ENCODE peak calls at places on chromosomes 12 and 14, in five cellular contexts. One of them, this sample, is unnamed.

GRCh38 chr14:85702937-85703336 is 173.0 kb downstream of the FLRT2 start:
- DNase-seq in upper lobe of right lung: no peak
- DNase-seq in brain microvascular endothelial cell: peak; percentile 19
- DNase-seq in colonic mucosa: no peak
- DNase-seq in HepG2: no peak
- DNase-seq in this sample: peak; percentile 10

GRCh38 chr14:22388669-22389625 is 200.1 kb downstream of the DAD1 start:
- DNase-seq in upper lobe of right lung: no peak
- DNase-seq in brain microvascular endothelial cell: peak; percentile 69
- DNase-seq in colonic mucosa: no peak
- DNase-seq in HepG2: peak; percentile 67
- DNase-seq in this sample: peak; percentile 73

GRCh38 chr14:104602315-104602932 is 2.1 kb downstream of the TMEM179 start:
- DNase-seq in upper lobe of right lung: no peak
- DNase-seq in brain microvascular endothelial cell: no peak
- DNase-seq in colonic mucosa: no peak
- DNase-seq in HepG2: no peak
- DNase-seq in this sample: no peak

GRCh38 chr12:57628280-57629191 is 4.5 kb downstream of the B4GALNT1 start:
- DNase-seq in upper lobe of right lung: no peak
- DNase-seq in brain microvascular endothelial cell: no peak
- DNase-seq in colonic mucosa: no peak
- DNase-seq in HepG2: no peak
- DNase-seq in this sample: no peak

GRCh38 chr12:121916719-121917118 is 1.7 kb upstream of the CFAP251 start:
- DNase-seq in upper lobe of right lung: no peak
- DNase-seq in brain microvascular endothelial cell: no peak
- DNase-seq in colonic mucosa: no peak
- DNase-seq in HepG2: no peak
- DNase-seq in this sample: peak; percentile 54

GRCh38 chr12:3797649-3798048 is 44.7 kb upstream of the CRACR2A start:
- DNase-seq in upper lobe of right lung: no peak
- DNase-seq in brain microvascular endothelial cell: no peak
- DNase-seq in colonic mucosa: no peak
- DNase-seq in HepG2: no peak
- DNase-seq in this sample: no peak

GRCh38 chr14:30210630-30211029 is 283.0 kb upstream of the PRKD1 start:
- DNase-seq in upper lobe of right lung: no peak
- DNase-seq in brain microvascular endothelial cell: no peak
- DNase-seq in colonic mucosa: no peak
- DNase-seq in HepG2: no peak
- DNase-seq in this sample: peak; percentile 42

GRCh38 chr12:9943244-9943643 is 11.1 kb upstream of the CLEC2A start:
- DNase-seq in upper lobe of right lung: no peak
- DNase-seq in brain microvascular endothelial cell: no peak
- DNase-seq in colonic mucosa: no peak
- DNase-seq in HepG2: no peak
- DNase-seq in this sample: peak; percentile 34

GRCh38 chr14:23326491-23327332 is 5.5 kb downstream of the PABPN1 start:
- DNase-seq in upper lobe of right lung: no peak
- DNase-seq in brain microvascular endothelial cell: no peak
- DNase-seq in colonic mucosa: no peak
- DNase-seq in HepG2: no peak
- DNase-seq in this sample: no peak

GRCh38 chr12:105995986-105996385 is 142.8 kb downstream of the NUAK1 start:
- DNase-seq in upper lobe of right lung: no peak
- DNase-seq in brain microvascular endothelial cell: no peak
- DNase-seq in colonic mucosa: no peak
- DNase-seq in HepG2: no peak
- DNase-seq in this sample: no peak

GRCh38 chr12:79911889-79912656 is 22.8 kb downstream of the PPP1R12A start:
- DNase-seq in upper lobe of right lung: no peak
- DNase-seq in brain microvascular endothelial cell: peak; percentile 27
- DNase-seq in colonic mucosa: no peak
- DNase-seq in HepG2: no peak
- DNase-seq in this sample: peak; percentile 22

GRCh38 chr14:105197274-105197673 is 16.2 kb upstream of the NUDT14 start:
- DNase-seq in upper lobe of right lung: no peak
- DNase-seq in brain microvascular endothelial cell: no peak
- DNase-seq in colonic mucosa: no peak
- DNase-seq in HepG2: no peak
- DNase-seq in this sample: peak; percentile 28

GRCh38 chr14:76784266-76784874 is 23.1 kb downstream of the VASH1 start:
- DNase-seq in upper lobe of right lung: no peak
- DNase-seq in brain microvascular endothelial cell: no peak
- DNase-seq in colonic mucosa: no peak
- DNase-seq in HepG2: no peak
- DNase-seq in this sample: no peak

GRCh38 chr12:111330800-111331752 is 37.8 kb downstream of the PHETA1 start:
- DNase-seq in upper lobe of right lung: no peak
- DNase-seq in brain microvascular endothelial cell: peak; percentile 12
- DNase-seq in colonic mucosa: no peak
- DNase-seq in HepG2: peak; percentile 59
- DNase-seq in this sample: peak; percentile 60

GRCh38 chr14:59274991-59275391 is 86.5 kb downstream of the DAAM1 start:
- DNase-seq in upper lobe of right lung: peak; percentile 67
- DNase-seq in brain microvascular endothelial cell: no peak
- DNase-seq in colonic mucosa: no peak
- DNase-seq in HepG2: no peak
- DNase-seq in this sample: peak; percentile 47

GRCh38 chr12:113088971-113089756 is 32.6 kb downstream of the DTX1 start:
- DNase-seq in upper lobe of right lung: no peak
- DNase-seq in brain microvascular endothelial cell: no peak
- DNase-seq in colonic mucosa: no peak
- DNase-seq in HepG2: no peak
- DNase-seq in this sample: no peak

GRCh38 chr14:94675036-94675435 is 62.8 kb downstream of the SERPINA3 start:
- DNase-seq in upper lobe of right lung: no peak
- DNase-seq in brain microvascular endothelial cell: no peak
- DNase-seq in colonic mucosa: no peak
- DNase-seq in HepG2: no peak
- DNase-seq in this sample: no peak

GRCh38 chr12:26100966-26101744 is 23.7 kb downstream of the BHLHE41 start:
- DNase-seq in upper lobe of right lung: no peak
- DNase-seq in brain microvascular endothelial cell: no peak
- DNase-seq in colonic mucosa: peak; percentile 77
- DNase-seq in HepG2: no peak
- DNase-seq in this sample: peak; percentile 94

GRCh38 chr14:24132061-24132685 is 1.7 kb downstream of the FITM1 start:
- DNase-seq in upper lobe of right lung: no peak
- DNase-seq in brain microvascular endothelial cell: no peak
- DNase-seq in colonic mucosa: no peak
- DNase-seq in HepG2: no peak
- DNase-seq in this sample: peak; percentile 58

GRCh38 chr14:65170768-65171251 is 68.5 kb upstream of the MAX start:
- DNase-seq in upper lobe of right lung: no peak
- DNase-seq in brain microvascular endothelial cell: peak; percentile 80
- DNase-seq in colonic mucosa: peak; percentile 37
- DNase-seq in HepG2: no peak
- DNase-seq in this sample: peak; percentile 55

GRCh38 chr12:94731733-94732360 is 81.5 kb upstream of the TMCC3 start:
- DNase-seq in upper lobe of right lung: no peak
- DNase-seq in brain microvascular endothelial cell: no peak
- DNase-seq in colonic mucosa: no peak
- DNase-seq in HepG2: no peak
- DNase-seq in this sample: peak; percentile 89

GRCh38 chr12:48973084-48973483 is 1.5 kb upstream of the WNT10B start:
- DNase-seq in upper lobe of right lung: no peak
- DNase-seq in brain microvascular endothelial cell: no peak
- DNase-seq in colonic mucosa: no peak
- DNase-seq in HepG2: no peak
- DNase-seq in this sample: no peak

GRCh38 chr12:97616936-97617335 is 154.3 kb downstream of the RMST start:
- DNase-seq in upper lobe of right lung: no peak
- DNase-seq in brain microvascular endothelial cell: no peak
- DNase-seq in colonic mucosa: no peak
- DNase-seq in HepG2: no peak
- DNase-seq in this sample: no peak

GRCh38 chr12:52631264-52631663 is 12.9 kb upstream of the KRT73 start:
- DNase-seq in upper lobe of right lung: no peak
- DNase-seq in brain microvascular endothelial cell: no peak
- DNase-seq in colonic mucosa: no peak
- DNase-seq in HepG2: no peak
- DNase-seq in this sample: no peak

GRCh38 chr14:24952851-24953666 is 96.9 kb downstream of the STXBP6 start:
- DNase-seq in upper lobe of right lung: no peak
- DNase-seq in brain microvascular endothelial cell: no peak
- DNase-seq in colonic mucosa: no peak
- DNase-seq in HepG2: peak; percentile 81
- DNase-seq in this sample: no peak

GRCh38 chr14:65150891-65151290 is 48.6 kb upstream of the MAX start:
- DNase-seq in upper lobe of right lung: no peak
- DNase-seq in brain microvascular endothelial cell: no peak
- DNase-seq in colonic mucosa: no peak
- DNase-seq in HepG2: no peak
- DNase-seq in this sample: no peak

GRCh38 chr12:3496964-3497363 is 6.0 kb downstream of the PRMT8 start:
- DNase-seq in upper lobe of right lung: no peak
- DNase-seq in brain microvascular endothelial cell: no peak
- DNase-seq in colonic mucosa: no peak
- DNase-seq in HepG2: peak; percentile 12
- DNase-seq in this sample: peak; percentile 54

GRCh38 chr12:67362526-67362925 is 93.4 kb downstream of the CAND1 start:
- DNase-seq in upper lobe of right lung: no peak
- DNase-seq in brain microvascular endothelial cell: no peak
- DNase-seq in colonic mucosa: no peak
- DNase-seq in HepG2: no peak
- DNase-seq in this sample: no peak

GRCh38 chr14:33693237-33693636 is 257.6 kb downstream of the EGLN3 start:
- DNase-seq in upper lobe of right lung: no peak
- DNase-seq in brain microvascular endothelial cell: peak; percentile 80
- DNase-seq in colonic mucosa: no peak
- DNase-seq in HepG2: no peak
- DNase-seq in this sample: no peak

GRCh38 chr12:6767592-6768384 is 1.6 kb downstream of the PTMS start:
- DNase-seq in upper lobe of right lung: no peak
- DNase-seq in brain microvascular endothelial cell: no peak
- DNase-seq in colonic mucosa: peak; percentile 36
- DNase-seq in HepG2: peak; percentile 68
- DNase-seq in this sample: peak; percentile 29

GRCh38 chr12:20339060-20339459 is 29.3 kb upstream of the PDE3A start:
- DNase-seq in upper lobe of right lung: no peak
- DNase-seq in brain microvascular endothelial cell: peak; percentile 14
- DNase-seq in colonic mucosa: no peak
- DNase-seq in HepG2: no peak
- DNase-seq in this sample: no peak

GRCh38 chr12:130460611-130461478 is 123.2 kb downstream of the PIWIL1 start:
- DNase-seq in upper lobe of right lung: no peak
- DNase-seq in brain microvascular endothelial cell: no peak
- DNase-seq in colonic mucosa: no peak
- DNase-seq in HepG2: no peak
- DNase-seq in this sample: no peak

GRCh38 chr12:25023808-25024207 is 74.9 kb upstream of the BCAT1 start:
- DNase-seq in upper lobe of right lung: no peak
- DNase-seq in brain microvascular endothelial cell: no peak
- DNase-seq in colonic mucosa: no peak
- DNase-seq in HepG2: no peak
- DNase-seq in this sample: no peak

GRCh38 chr12:101826766-101827368 is 3.9 kb downstream of the GNPTAB start:
- DNase-seq in upper lobe of right lung: no peak
- DNase-seq in brain microvascular endothelial cell: no peak
- DNase-seq in colonic mucosa: no peak
- DNase-seq in HepG2: no peak
- DNase-seq in this sample: no peak

DNA sequence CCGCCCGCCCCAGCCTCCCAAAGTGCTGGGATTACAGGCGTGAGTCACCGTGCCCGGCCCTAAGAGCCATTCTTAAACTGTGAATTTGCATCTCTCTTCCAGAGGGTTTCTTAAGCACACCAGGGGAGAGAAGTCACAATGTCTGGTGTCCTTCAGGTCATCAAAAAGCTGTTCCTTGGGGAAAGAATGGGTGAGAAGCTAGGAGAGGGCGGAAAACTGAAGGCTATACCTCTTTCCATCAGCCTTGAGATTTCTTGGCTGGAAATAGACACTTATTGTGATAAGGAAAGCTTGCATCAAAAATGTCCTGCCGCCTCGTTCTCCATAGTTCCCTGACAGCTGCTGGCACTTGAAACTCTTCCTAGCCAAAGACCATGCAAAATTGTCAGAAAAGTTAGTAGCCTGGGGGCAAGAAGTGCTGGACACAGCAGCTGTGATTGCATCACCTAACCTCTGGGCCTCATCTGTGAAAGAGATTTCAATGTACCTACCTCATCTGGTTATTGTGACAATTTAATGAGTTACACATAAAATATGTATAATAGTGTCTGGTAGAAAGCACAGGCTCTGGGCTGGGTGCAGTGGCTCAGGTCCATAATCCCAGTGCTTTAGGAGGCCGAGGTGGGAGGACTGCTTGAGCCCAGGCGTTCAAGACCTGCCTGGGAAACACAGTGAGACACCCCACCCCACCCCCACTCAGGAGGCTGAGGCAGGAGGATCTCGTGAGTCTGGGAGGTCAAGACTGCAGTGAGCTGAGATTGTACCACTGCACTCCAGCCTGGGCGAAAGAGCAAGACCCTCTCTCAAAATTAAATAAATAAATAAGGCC is 9.7 kb upstream of the UBC start:
- DNase-seq in upper lobe of right lung: no peak
- DNase-seq in brain microvascular endothelial cell: peak; percentile 49
- DNase-seq in colonic mucosa: no peak
- DNase-seq in HepG2: no peak
- DNase-seq in this sample: peak; percentile 84
- H3K4me3 ChIP-seq in upper lobe of right lung: no peak overlapping the region
- H3K4me3 ChIP-seq in brain microvascular endothelial cell: no peak overlapping the region
- H3K4me3 ChIP-seq in colonic mucosa: no peak overlapping the region
- H3K4me3 ChIP-seq in HepG2: peak overlapping the region; percentile 55
- H3K4me3 ChIP-seq in this sample: no peak overlapping the region

DNA sequence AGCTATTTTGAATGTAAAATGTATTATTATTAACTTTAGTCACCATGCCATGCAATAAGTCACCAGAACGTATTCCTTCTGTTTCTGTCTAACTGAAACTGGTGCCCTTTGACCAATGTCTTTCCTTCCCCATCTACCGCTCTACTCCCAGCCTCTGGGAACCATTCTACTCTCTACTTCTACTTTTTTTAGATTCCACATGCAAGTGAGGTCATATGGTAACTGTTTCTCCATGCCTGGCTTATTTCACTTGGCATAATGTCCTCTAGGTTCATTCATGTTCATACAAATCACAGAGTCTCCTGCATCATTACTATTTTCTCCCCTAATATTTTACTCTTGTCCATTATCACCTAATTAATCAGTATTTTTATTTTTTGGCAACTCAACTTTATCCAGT is 160.1 kb downstream of the TMX1 start:
- DNase-seq in upper lobe of right lung: no peak
- DNase-seq in brain microvascular endothelial cell: no peak
- DNase-seq in colonic mucosa: no peak
- DNase-seq in HepG2: no peak
- DNase-seq in this sample: peak; percentile 30
- H3K4me3 ChIP-seq in upper lobe of right lung: no peak overlapping the region
- H3K4me3 ChIP-seq in brain microvascular endothelial cell: no peak overlapping the region
- H3K4me3 ChIP-seq in colonic mucosa: no peak overlapping the region
- H3K4me3 ChIP-seq in HepG2: no peak overlapping the region
- H3K4me3 ChIP-seq in this sample: no peak overlapping the region

GRCh38 chr12:14307004-14307403 is 58.5 kb upstream of the ATF7IP start:
- DNase-seq in upper lobe of right lung: no peak
- DNase-seq in brain microvascular endothelial cell: no peak
- DNase-seq in colonic mucosa: no peak
- DNase-seq in HepG2: no peak
- DNase-seq in this sample: no peak
- H3K4me3 ChIP-seq in upper lobe of right lung: no peak overlapping the region
- H3K4me3 ChIP-seq in brain microvascular endothelial cell: no peak overlapping the region
- H3K4me3 ChIP-seq in colonic mucosa: no peak overlapping the region
- H3K4me3 ChIP-seq in HepG2: no peak overlapping the region
- H3K4me3 ChIP-seq in this sample: no peak overlapping the region

GRCh38 chr12:66197413-66198055 is 8.5 kb downstream of the IRAK3 start:
- DNase-seq in upper lobe of right lung: no peak
- DNase-seq in brain microvascular endothelial cell: no peak
- DNase-seq in colonic mucosa: no peak
- DNase-seq in HepG2: no peak
- DNase-seq in this sample: no peak
- H3K4me3 ChIP-seq in upper lobe of right lung: no peak overlapping the region
- H3K4me3 ChIP-seq in brain microvascular endothelial cell: no peak overlapping the region
- H3K4me3 ChIP-seq in colonic mucosa: no peak overlapping the region
- H3K4me3 ChIP-seq in HepG2: no peak overlapping the region
- H3K4me3 ChIP-seq in this sample: no peak overlapping the region